ENCODE peak calls at places on chromosomes 7 and 10, in five cellular contexts. One of them, this sample, is unnamed.

GRCh38 chr10:104109908-104110662 is 11.9 kb upstream of the SFR1 start:
- DNase-seq in GM13977: no peak
- DNase-seq in endothelial cell: no peak
- DNase-seq in choroid plexus epithelial cell: peak; percentile 72
- DNase-seq in dorsolateral prefrontal cortex: no peak
- DNase-seq in this sample: no peak

GRCh38 chr10:104435822-104436221 is 82.2 kb downstream of the CFAP58 start:
- DNase-seq in GM13977: no peak
- DNase-seq in choroid plexus epithelial cell: no peak
- DNase-seq in endothelial cell: no peak
- DNase-seq in dorsolateral prefrontal cortex: no peak
- DNase-seq in this sample: no peak

GRCh38 chr10:97229322-97229721 is 43.6 kb upstream of the SLIT1 start:
- DNase-seq in choroid plexus epithelial cell: peak; percentile 47
- DNase-seq in endothelial cell: no peak
- DNase-seq in dorsolateral prefrontal cortex: no peak
- DNase-seq in GM13977: no peak
- DNase-seq in this sample: no peak

GRCh38 chr7:2936891-2937580 is 92.9 kb upstream of the GNA12 start:
- DNase-seq in dorsolateral prefrontal cortex: peak; percentile 21
- DNase-seq in choroid plexus epithelial cell: no peak
- DNase-seq in endothelial cell: no peak
- DNase-seq in GM13977: no peak
- DNase-seq in this sample: no peak

GRCh38 chr7:96679886-96680285 is 29.8 kb downstream of the SEM1 start:
- DNase-seq in endothelial cell: no peak
- DNase-seq in dorsolateral prefrontal cortex: no peak
- DNase-seq in choroid plexus epithelial cell: no peak
- DNase-seq in GM13977: no peak
- DNase-seq in this sample: no peak

GRCh38 chr7:591856-592628 is 72.4 kb upstream of the PDGFA start:
- DNase-seq in dorsolateral prefrontal cortex: no peak
- DNase-seq in endothelial cell: no peak
- DNase-seq in choroid plexus epithelial cell: no peak
- DNase-seq in GM13977: no peak
- DNase-seq in this sample: no peak

GRCh38 chr7:111740942-111741341 is 178.7 kb upstream of the IMMP2L start:
- DNase-seq in endothelial cell: no peak
- DNase-seq in choroid plexus epithelial cell: no peak
- DNase-seq in dorsolateral prefrontal cortex: no peak
- DNase-seq in GM13977: no peak
- DNase-seq in this sample: no peak

GRCh38 chr7:116552616-116553015 is 27.8 kb downstream of the CAV1 start:
- DNase-seq in choroid plexus epithelial cell: peak; percentile 31
- DNase-seq in GM13977: no peak
- DNase-seq in endothelial cell: no peak
- DNase-seq in dorsolateral prefrontal cortex: no peak
- DNase-seq in this sample: no peak

GRCh38 chr7:131188367-131189339 is 139.0 kb upstream of the MKLN1 start:
- DNase-seq in endothelial cell: no peak
- DNase-seq in choroid plexus epithelial cell: peak; percentile 99
- DNase-seq in dorsolateral prefrontal cortex: no peak
- DNase-seq in GM13977: peak; percentile 54
- DNase-seq in this sample: no peak

GRCh38 chr7:133789951-133790350 is 337.2 kb upstream of the LRGUK start:
- DNase-seq in choroid plexus epithelial cell: peak; percentile 6
- DNase-seq in dorsolateral prefrontal cortex: no peak
- DNase-seq in endothelial cell: no peak
- DNase-seq in GM13977: no peak
- DNase-seq in this sample: no peak
- TF ChIP-seq CTCF in choroid plexus epithelial cell: no peak
- TF ChIP-seq CTCF in dorsolateral prefrontal cortex: no peak
- TF ChIP-seq CTCF in endothelial cell: no peak
- TF ChIP-seq CTCF in GM13977: no peak
- TF ChIP-seq CTCF in this sample: no peak

GRCh38 chr10:132224343-132225072 is 37.8 kb downstream of the DPYSL4 start:
- DNase-seq in dorsolateral prefrontal cortex: no peak
- DNase-seq in endothelial cell: no peak
- DNase-seq in GM13977: no peak
- DNase-seq in choroid plexus epithelial cell: peak; percentile 15
- DNase-seq in this sample: peak; percentile 6
- TF ChIP-seq CTCF in dorsolateral prefrontal cortex: no peak
- TF ChIP-seq CTCF in endothelial cell: no peak
- TF ChIP-seq CTCF in GM13977: no peak
- TF ChIP-seq CTCF in choroid plexus epithelial cell: peak; percentile 30
- TF ChIP-seq CTCF in this sample: no peak

DNA sequence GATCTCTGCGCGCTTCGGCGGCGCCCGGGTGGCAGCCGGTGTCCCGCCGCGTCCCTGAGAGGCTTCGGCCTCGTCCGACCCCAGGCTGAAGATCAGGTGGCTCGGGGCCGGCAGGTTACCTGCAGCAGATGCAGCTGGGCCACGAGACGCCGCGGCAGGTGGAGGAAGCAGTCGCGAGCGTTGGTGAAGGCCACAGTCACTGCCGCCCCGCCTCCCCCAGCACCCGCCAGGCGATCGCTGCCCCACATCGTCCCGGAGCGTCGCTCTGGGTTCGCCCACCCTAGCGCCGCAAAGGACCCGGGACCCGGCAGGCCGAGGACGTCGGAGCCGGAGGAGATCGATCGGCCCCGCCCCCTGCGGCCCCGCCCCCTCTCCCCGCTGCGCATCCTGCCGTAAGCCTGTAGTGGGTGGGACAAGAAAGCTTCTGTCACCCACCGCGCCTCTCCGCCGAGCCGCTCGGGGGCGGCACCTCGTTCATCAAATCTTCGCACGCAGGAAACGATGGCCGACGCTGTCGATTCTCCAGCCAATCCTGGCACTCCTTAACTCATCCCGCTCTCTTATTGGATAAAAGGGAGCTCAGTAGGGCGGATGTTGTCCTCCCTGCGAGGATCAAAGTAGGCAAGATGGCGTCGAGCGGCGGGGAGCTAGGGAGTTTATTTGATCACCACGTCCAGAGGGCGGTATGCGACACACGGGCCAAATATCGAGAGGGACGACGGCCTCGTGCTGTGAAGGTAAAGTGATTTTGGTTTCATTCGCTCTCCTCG is at the start of the genes PEX1 and RBM48:
- DNase-seq in endothelial cell: peak; percentile 92
- DNase-seq in dorsolateral prefrontal cortex: peak; percentile 97
- DNase-seq in choroid plexus epithelial cell: peak; percentile 100
- DNase-seq in GM13977: peak; percentile 94
- DNase-seq in this sample: peak; percentile 97
- TF ChIP-seq CTCF in endothelial cell: peak; percentile 21
- TF ChIP-seq CTCF in dorsolateral prefrontal cortex: peak; percentile 68
- TF ChIP-seq CTCF in choroid plexus epithelial cell: peak; percentile 45
- TF ChIP-seq CTCF in GM13977: peak; percentile 74
- TF ChIP-seq CTCF in this sample: peak; percentile 68

GRCh38 chr7:81430761-81431160 is 339.1 kb downstream of the HGF start:
- DNase-seq in dorsolateral prefrontal cortex: no peak
- DNase-seq in endothelial cell: no peak
- DNase-seq in GM13977: no peak
- DNase-seq in choroid plexus epithelial cell: no peak
- DNase-seq in this sample: no peak

GRCh38 chr7:81433196-81433595 is 336.7 kb downstream of the HGF start:
- DNase-seq in choroid plexus epithelial cell: no peak
- DNase-seq in GM13977: no peak
- DNase-seq in endothelial cell: no peak
- DNase-seq in dorsolateral prefrontal cortex: no peak
- DNase-seq in this sample: no peak

GRCh38 chr7:81433692-81434331 is 336.0 kb downstream of the HGF start:
- DNase-seq in GM13977: no peak
- DNase-seq in endothelial cell: no peak
- DNase-seq in dorsolateral prefrontal cortex: no peak
- DNase-seq in choroid plexus epithelial cell: no peak
- DNase-seq in this sample: no peak

GRCh38 chr7:81430150-81430549 is 339.7 kb downstream of the HGF start:
- DNase-seq in GM13977: no peak
- DNase-seq in endothelial cell: no peak
- DNase-seq in choroid plexus epithelial cell: peak; percentile 67
- DNase-seq in dorsolateral prefrontal cortex: no peak
- DNase-seq in this sample: no peak
- TF ChIP-seq CTCF in GM13977: no peak
- TF ChIP-seq CTCF in endothelial cell: no peak
- TF ChIP-seq CTCF in choroid plexus epithelial cell: peak; percentile 54
- TF ChIP-seq CTCF in dorsolateral prefrontal cortex: no peak
- TF ChIP-seq CTCF in this sample: no peak

DNA sequence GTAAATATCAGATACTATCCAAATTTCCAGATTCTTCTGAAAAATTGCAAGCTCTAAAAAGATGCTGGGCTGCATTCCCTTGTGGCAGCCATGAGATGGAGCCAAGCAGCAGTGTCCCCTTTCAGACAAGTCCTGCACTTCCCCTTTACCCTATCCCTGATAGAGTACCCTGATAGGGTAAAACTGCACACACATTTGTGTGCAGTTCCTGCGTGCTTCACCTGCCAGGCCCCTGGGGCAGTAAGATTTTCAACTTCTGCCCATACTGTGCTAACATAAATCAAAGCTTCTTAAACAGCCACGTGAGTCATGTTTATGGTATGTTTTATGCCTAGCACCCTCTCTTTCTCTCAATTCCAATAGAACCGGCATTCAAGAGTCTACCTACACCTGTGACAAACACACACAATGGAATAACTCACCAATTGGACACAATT is 52.2 kb downstream of the IFIT5 start:
- DNase-seq in endothelial cell: no peak
- DNase-seq in GM13977: no peak
- DNase-seq in choroid plexus epithelial cell: peak; percentile 82
- DNase-seq in dorsolateral prefrontal cortex: no peak
- DNase-seq in this sample: peak; percentile 14
- TF ChIP-seq CTCF in endothelial cell: no peak
- TF ChIP-seq CTCF in GM13977: peak; percentile 26
- TF ChIP-seq CTCF in choroid plexus epithelial cell: peak; percentile 81
- TF ChIP-seq CTCF in dorsolateral prefrontal cortex: no peak
- TF ChIP-seq CTCF in this sample: peak; percentile 45

GRCh38 chr10:73414230-73414981 is 548 bp upstream of the ANXA7 start:
- DNase-seq in dorsolateral prefrontal cortex: no peak
- DNase-seq in choroid plexus epithelial cell: peak; percentile 3
- DNase-seq in GM13977: no peak
- DNase-seq in endothelial cell: no peak
- DNase-seq in this sample: no peak

GRCh38 chr10:73410897-73411296 is 3.0 kb downstream of the ANXA7 start:
- DNase-seq in endothelial cell: no peak
- DNase-seq in choroid plexus epithelial cell: no peak
- DNase-seq in dorsolateral prefrontal cortex: no peak
- DNase-seq in GM13977: no peak
- DNase-seq in this sample: no peak

GRCh38 chr10:73416571-73416970 is 2.7 kb upstream of the ANXA7 start:
- DNase-seq in dorsolateral prefrontal cortex: no peak
- DNase-seq in choroid plexus epithelial cell: no peak
- DNase-seq in GM13977: no peak
- DNase-seq in endothelial cell: no peak
- DNase-seq in this sample: no peak

GRCh38 chr10:73413108-73413527 is 740 bp downstream of the ANXA7 start:
- DNase-seq in GM13977: peak; percentile 73
- DNase-seq in endothelial cell: peak; percentile 26
- DNase-seq in dorsolateral prefrontal cortex: peak; percentile 31
- DNase-seq in choroid plexus epithelial cell: no peak
- DNase-seq in this sample: peak; percentile 9

DNA sequence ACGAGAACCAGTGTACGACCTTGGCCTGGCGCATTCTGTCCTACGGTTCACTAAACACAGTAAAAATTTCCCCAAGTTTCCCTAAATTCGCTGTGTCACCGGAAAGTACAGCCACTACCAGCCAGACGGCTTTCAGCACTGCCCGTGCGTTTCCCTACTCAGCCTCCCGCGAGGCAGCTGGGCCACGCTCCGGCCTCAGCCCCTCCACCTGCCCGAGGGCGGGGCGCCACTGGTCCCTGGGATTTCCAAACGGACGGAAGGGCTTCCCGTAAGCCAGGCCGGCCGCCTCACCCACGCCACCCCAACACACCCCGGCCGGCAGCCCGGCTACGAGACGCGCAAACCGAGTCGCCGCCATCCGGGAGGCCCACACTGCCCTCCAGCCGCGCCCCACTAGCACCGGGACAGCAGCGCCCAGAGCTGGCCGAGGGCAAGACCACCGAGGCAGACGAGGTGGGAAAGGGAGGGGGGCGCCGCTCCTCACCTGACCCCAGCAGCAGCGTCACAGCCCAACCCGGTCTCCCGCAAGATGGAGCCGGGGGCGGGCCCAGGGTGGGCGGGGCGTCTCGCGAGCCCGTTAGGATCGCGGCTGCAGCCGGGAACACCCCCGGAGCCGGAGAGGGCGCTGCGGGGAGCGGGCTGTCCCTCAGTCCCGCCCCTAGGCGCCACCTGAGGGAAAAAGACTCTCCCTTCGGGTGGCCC is at the start of gene ANXA7:
- DNase-seq in GM13977: peak; percentile 96
- DNase-seq in endothelial cell: peak; percentile 97
- DNase-seq in choroid plexus epithelial cell: peak; percentile 86
- DNase-seq in dorsolateral prefrontal cortex: peak; percentile 92
- DNase-seq in this sample: peak; percentile 95
- TF ChIP-seq CTCF in GM13977: no peak
- TF ChIP-seq CTCF in endothelial cell: peak; percentile 16
- TF ChIP-seq CTCF in choroid plexus epithelial cell: peak; percentile 28
- TF ChIP-seq CTCF in dorsolateral prefrontal cortex: peak; percentile 46
- TF ChIP-seq CTCF in this sample: no peak

GRCh38 chr7:30985756-30986155 is 22.0 kb downstream of the GHRHR start:
- DNase-seq in GM13977: no peak
- DNase-seq in dorsolateral prefrontal cortex: no peak
- DNase-seq in endothelial cell: no peak
- DNase-seq in choroid plexus epithelial cell: no peak
- DNase-seq in this sample: no peak

GRCh38 chr7:30987936-30988335 is 24.2 kb downstream of the GHRHR start:
- DNase-seq in choroid plexus epithelial cell: no peak
- DNase-seq in GM13977: no peak
- DNase-seq in endothelial cell: no peak
- DNase-seq in dorsolateral prefrontal cortex: no peak
- DNase-seq in this sample: no peak

GRCh38 chr7:30986331-30986730 is 22.6 kb downstream of the GHRHR start:
- DNase-seq in GM13977: no peak
- DNase-seq in dorsolateral prefrontal cortex: no peak
- DNase-seq in endothelial cell: no peak
- DNase-seq in choroid plexus epithelial cell: no peak
- DNase-seq in this sample: no peak

GRCh38 chr7:30987178-30987577 is 23.4 kb downstream of the GHRHR start:
- DNase-seq in endothelial cell: no peak
- DNase-seq in dorsolateral prefrontal cortex: no peak
- DNase-seq in choroid plexus epithelial cell: no peak
- DNase-seq in GM13977: no peak
- DNase-seq in this sample: no peak

GRCh38 chr7:30986738-30987137 is 23.0 kb downstream of the GHRHR start:
- DNase-seq in choroid plexus epithelial cell: no peak
- DNase-seq in endothelial cell: no peak
- DNase-seq in GM13977: no peak
- DNase-seq in dorsolateral prefrontal cortex: no peak
- DNase-seq in this sample: no peak
- TF ChIP-seq CTCF in choroid plexus epithelial cell: no peak
- TF ChIP-seq CTCF in endothelial cell: no peak
- TF ChIP-seq CTCF in GM13977: no peak
- TF ChIP-seq CTCF in dorsolateral prefrontal cortex: no peak
- TF ChIP-seq CTCF in this sample: no peak

This sample was measured in heart right ventricle.